ENCODE peak calls at places on chromosomes 12 and 14, in four cellular contexts. F is fibroblast of lung; O is retina; N is stimulated activated CD8-positive, alpha-beta memory T cell treated with anti-CD3 and anti-CD28 coated beads, Interleukin-4, amount 100 ng/mL, for 24 hours. L is an unnamed sample.

GRCh38 chr14:34231626-34232025 is 230.4 kb downstream of the SPTSSA start:
- DNase-seq in F (no peak), O (no peak), N (no peak), L (no peak)

GRCh38 chr14:39241637-39242036 is 7.9 kb downstream of the MIA2 start:
- DNase-seq in F (no peak), O (no peak), N (no peak), L (no peak)

GRCh38 chr12:62772556-62772955 is 162.4 kb downstream of the PPM1H start:
- DNase-seq in F (no peak), O (no peak), N (no peak), L (no peak)

GRCh38 chr12:46266382-46266791 is 2.5 kb downstream of the SLC38A1 start:
- DNase-seq in F (peak), O (no peak), N (no peak), L (no peak)

GRCh38 chr14:51321036-51321435 is 81.0 kb downstream of the TMX1 start:
- DNase-seq in F (no peak), O (no peak), N (no peak), L (no peak)

GRCh38 chr12:89497005-89497404 is 27.6 kb downstream of the GALNT4 start:
- DNase-seq in F (no peak), O (no peak), N (no peak), L (no peak)

GRCh38 chr12:112833939-112834338 is 42.4 kb downstream of the RPH3A start:
- DNase-seq in F (no peak), O (no peak), N (no peak), L (no peak)

GRCh38 chr14:37417151-37417550 is 177.9 kb downstream of the FOXA1 start:
- DNase-seq in F (no peak), O (no peak), N (no peak), L (no peak)

GRCh38 chr12:6773662-6774351 is 1.5 kb downstream of the LAG3 start:
- DNase-seq in F (no peak), O (no peak), N (peak), L (peak)

GRCh38 chr14:84017533-84017932 is 1512.4 kb upstream of the FLRT2 start:
- DNase-seq in F (no peak), O (no peak), N (no peak), L (no peak)

GRCh38 chr12:76888775-76889174 is 10.0 kb upstream of the CSRP2 start:
- DNase-seq in F (no peak), O (no peak), N (no peak), L (no peak)

GRCh38 chr14:85106491-85106890 is 423.5 kb upstream of the FLRT2 start:
- DNase-seq in F (no peak), O (no peak), N (no peak), L (no peak)

GRCh38 chr12:89355243-89356068 is 3.2 kb upstream of the DUSP6 start:
- DNase-seq in F (peak), O (peak), N (no peak), L (no peak)

GRCh38 chr12:100675432-100675831 is 101.9 kb downstream of the GAS2L3 start:
- DNase-seq in F (peak), O (no peak), N (no peak), L (no peak)

GRCh38 chr12:90858261-90858660 is 96.7 kb downstream of the CCER1 start:
- DNase-seq in F (peak), O (peak), N (no peak), L (no peak)

GRCh38 chr14:36659010-36659821 is 2.4 kb upstream of the PAX9 start:
- DNase-seq in F (no peak), O (peak), N (no peak), L (no peak)

GRCh38 chr12:98591209-98591608 is 2.3 kb upstream of the SLC25A3 start:
- DNase-seq in F (peak), O (no peak), N (no peak), L (no peak)

GRCh38 chr12:53058674-53059433 is 9.0 kb downstream of the TNS2 start:
- DNase-seq in F (no peak), O (no peak), N (no peak), L (no peak)

GRCh38 chr12:53252349-53252916 is 15.7 kb upstream of the ESPL1 start:
- DNase-seq in F (no peak), O (no peak), N (peak), L (no peak)

GRCh38 chr14:55285048-55285652 is 13.9 kb downstream of the FBXO34 start:
- DNase-seq in F (no peak), O (no peak), N (no peak), L (no peak)

GRCh38 chr14:103961928-103962578 is 19.7 kb upstream of the RD3L start:
- DNase-seq in F (no peak), O (no peak), N (no peak), L (no peak)

L was measured in stimulated activated effector memory CD8-positive, alpha-beta T cell treated with anti-CD3 and anti-CD28 coated beads, Interleukin-12 subunit alpha, Interleukin-12 subunit beta, amount 100 ng/mL, for 72 hours.